ENCODE peak calls at places on chromosomes 3 and 15, in four cellular contexts. One of them, this sample, is unnamed.

GRCh38 chr15:44713006-44713966 is 2.0 kb downstream of the B2M start:
- DNase-seq in SK-MEL-5: peak
- DNase-seq in transverse colon: no peak
- DNase-seq in AG20443: peak
- DNase-seq in this sample: peak

GRCh38 chr3:107410606-107411005 is 33.4 kb downstream of the CCDC54 start:
- DNase-seq in SK-MEL-5: no peak
- DNase-seq in AG20443: no peak
- DNase-seq in transverse colon: no peak
- DNase-seq in this sample: no peak

GRCh38 chr3:11969986-11970385 is 34.2 kb upstream of the SYN2 start:
- DNase-seq in SK-MEL-5: no peak
- DNase-seq in transverse colon: no peak
- DNase-seq in AG20443: no peak
- DNase-seq in this sample: no peak

GRCh38 chr3:129001817-129002572 is 891 bp downstream of the EFCC1 start:
- DNase-seq in AG20443: peak
- DNase-seq in SK-MEL-5: no peak
- DNase-seq in transverse colon: no peak
- DNase-seq in this sample: peak

GRCh38 chr3:101216710-101217457 is 103.5 kb downstream of the IMPG2 start:
- DNase-seq in AG20443: peak
- DNase-seq in transverse colon: peak
- DNase-seq in SK-MEL-5: no peak
- DNase-seq in this sample: no peak

GRCh38 chr15:99015677-99016568 is 8.3 kb upstream of the PGPEP1L start:
- DNase-seq in SK-MEL-5: no peak
- DNase-seq in transverse colon: no peak
- DNase-seq in AG20443: no peak
- DNase-seq in this sample: peak

GRCh38 chr3:147960791-147961190 is 551.6 kb downstream of the ZIC1 start:
- DNase-seq in SK-MEL-5: no peak
- DNase-seq in transverse colon: no peak
- DNase-seq in AG20443: no peak
- DNase-seq in this sample: no peak

GRCh38 chr3:185632996-185633395 is 46.9 kb downstream of the SENP2 start:
- DNase-seq in transverse colon: no peak
- DNase-seq in AG20443: no peak
- DNase-seq in SK-MEL-5: no peak
- DNase-seq in this sample: no peak

GRCh38 chr3:5115506-5116162 is 6.5 kb upstream of the ARL8B start:
- DNase-seq in SK-MEL-5: no peak
- DNase-seq in AG20443: peak
- DNase-seq in transverse colon: no peak
- DNase-seq in this sample: no peak

GRCh38 chr3:104245241-104245640 is 1121.5 kb upstream of the ALCAM start:
- DNase-seq in SK-MEL-5: no peak
- DNase-seq in AG20443: no peak
- DNase-seq in transverse colon: no peak
- DNase-seq in this sample: no peak

GRCh38 chr3:4985330-4986174 is 6.3 kb downstream of the BHLHE40 start:
- DNase-seq in transverse colon: no peak
- DNase-seq in AG20443: no peak
- DNase-seq in SK-MEL-5: peak
- DNase-seq in this sample: peak

GRCh38 chr3:59872121-59872520 is 822.3 kb upstream of the CFAP20DC start:
- DNase-seq in transverse colon: no peak
- DNase-seq in SK-MEL-5: no peak
- DNase-seq in AG20443: no peak
- DNase-seq in this sample: no peak

GRCh38 chr15:75061272-75061671 is 37.9 kb downstream of the PPCDC start:
- DNase-seq in AG20443: peak
- DNase-seq in SK-MEL-5: no peak
- DNase-seq in transverse colon: no peak
- DNase-seq in this sample: peak

GRCh38 chr3:154954750-154955149 is 125.4 kb upstream of the MME start:
- DNase-seq in transverse colon: no peak
- DNase-seq in AG20443: peak
- DNase-seq in SK-MEL-5: peak
- DNase-seq in this sample: peak

GRCh38 chr15:101456079-101456791 is 33.3 kb downstream of the PCSK6 start:
- DNase-seq in transverse colon: no peak
- DNase-seq in AG20443: no peak
- DNase-seq in SK-MEL-5: no peak
- DNase-seq in this sample: no peak

GRCh38 chr3:73727117-73727802 is 102.5 kb upstream of the PDZRN3 start:
- DNase-seq in AG20443: peak
- DNase-seq in transverse colon: no peak
- DNase-seq in SK-MEL-5: no peak
- DNase-seq in this sample: peak

This sample was measured in H7.